ENCODE peak calls at places on chromosomes 11 and 22, in eight cellular contexts. T is endodermal cell, I is mammary epithelial cell, W is IMR-90, A is tibial artery, L is AG09309, M is transverse colon, C is left ventricle myocardium inferior. X is an unnamed sample.

GRCh38 chr11:1077417-1078119 is 2.9 kb downstream of the MUC2 start:
- DNase-seq in T (no peak), I (no peak), W (no peak), A (peak), L (no peak), M (no peak), C (no peak), X (no peak)

GRCh38 chr11:84673753-84674152 is 953.4 kb downstream of the DLG2 start:
- DNase-seq in T (peak), I (no peak), W (no peak), A (no peak), L (no peak), M (no peak), C (no peak), X (peak)

GRCh38 chr11:34609850-34610249 is 11.0 kb upstream of the EHF start:
- DNase-seq in T (no peak), I (peak), W (no peak), A (no peak), L (no peak), M (no peak), C (no peak), X (no peak)

GRCh38 chr22:23402275-23403151 is 177.6 kb downstream of the IGLL1 start:
- DNase-seq in T (peak), I (peak), W (peak), A (peak), L (no peak), M (peak), C (no peak), X (peak)

GRCh38 chr11:76658231-76658630 is 12.3 kb downstream of the LRRC32 start:
- DNase-seq in T (peak), I (no peak), W (no peak), A (peak), L (no peak), M (peak), C (no peak), X (no peak)

GRCh38 chr22:36395061-36395849 is 7.5 kb upstream of the MYH9 start:
- DNase-seq in T (no peak), I (peak), W (no peak), A (no peak), L (no peak), M (peak), C (no peak), X (no peak)

GRCh38 chr22:24068377-24068680 is 57.2 kb downstream of the CABIN1 start:
- DNase-seq in T (peak), I (no peak), W (no peak), A (no peak), L (no peak), M (no peak), C (no peak), X (no peak)

GRCh38 chr11:113401718-113402117 is 14.1 kb downstream of the ANKK1 start:
- DNase-seq in T (no peak), I (peak), W (no peak), A (peak), L (peak), M (peak), C (peak), X (peak)

GRCh38 chr11:30381879-30382278 is 59.0 kb downstream of the ARL14EP start:
- DNase-seq in T (no peak), I (no peak), W (no peak), A (no peak), L (no peak), M (no peak), C (no peak), X (no peak)

GRCh38 chr22:43885786-43886185 is 6.0 kb downstream of the PNPLA5 start:
- DNase-seq in T (no peak), I (no peak), W (no peak), A (no peak), L (no peak), M (no peak), C (no peak), X (no peak)

GRCh38 chr11:66701432-66702240 is 23.9 kb upstream of the RBM4B start:
- DNase-seq in T (no peak), I (no peak), W (no peak), A (no peak), L (no peak), M (no peak), C (no peak), X (no peak)

GRCh38 chr11:94049351-94049750 is 28.2 kb downstream of the HEPHL1 start:
- DNase-seq in T (no peak), I (peak), W (no peak), A (no peak), L (no peak), M (no peak), C (no peak), X (no peak)

GRCh38 chr11:58513747-58514367 is 6.0 kb upstream of the OR5B21 start:
- DNase-seq in T (peak), I (peak), W (peak), A (no peak), L (peak), M (peak), C (no peak), X (peak)

GRCh38 chr11:116725434-116726221 is 47.2 kb downstream of the BUD13 start:
- DNase-seq in T (no peak), I (no peak), W (peak), A (no peak), L (no peak), M (no peak), C (no peak), X (no peak)

GRCh38 chr22:24554316-24555159 is at the start of gene GUCD1:
- DNase-seq in T (peak), I (peak), W (peak), A (peak), L (no peak), M (peak), C (peak), X (no peak)

GRCh38 chr11:46491661-46492331 is 100.2 kb upstream of the CHRM4 start:
- DNase-seq in T (no peak), I (no peak), W (peak), A (no peak), L (no peak), M (no peak), C (no peak), X (no peak)

GRCh38 chr11:62487698-62488551 is 58.7 kb downstream of the AHNAK start:
- DNase-seq in T (no peak), I (no peak), W (no peak), A (no peak), L (no peak), M (no peak), C (no peak), X (no peak)

GRCh38 chr11:130371004-130371590 is 56.4 kb upstream of the ZBTB44 start:
- DNase-seq in T (no peak), I (no peak), W (no peak), A (no peak), L (no peak), M (no peak), C (no peak), X (no peak)

GRCh38 chr22:41366323-41367014 is 15.3 kb upstream of the TEF start:
- DNase-seq in T (no peak), I (no peak), W (no peak), A (no peak), L (no peak), M (no peak), C (no peak), X (no peak)

GRCh38 chr11:83538286-83538685 is 252.1 kb upstream of the CCDC90B start:
- DNase-seq in T (no peak), I (no peak), W (no peak), A (no peak), L (no peak), M (no peak), C (no peak), X (no peak)

GRCh38 chr11:67648140-67648795 is 2.3 kb downstream of the ACY3 start:
- DNase-seq in T (peak), I (no peak), W (no peak), A (no peak), L (no peak), M (peak), C (no peak), X (no peak)

GRCh38 chr11:123235687-123236261 is 40.7 kb upstream of the CLMP start:
- DNase-seq in T (no peak), I (no peak), W (peak), A (no peak), L (peak), M (no peak), C (no peak), X (no peak)

GRCh38 chr11:109527496-109527895 is 105.5 kb downstream of the C11orf87 start:
- DNase-seq in T (no peak), I (no peak), W (peak), A (no peak), L (peak), M (no peak), C (no peak), X (no peak)

GRCh38 chr11:44766112-44766971 is 39.6 kb downstream of the TSPAN18 start:
- DNase-seq in T (peak), I (no peak), W (peak), A (peak), L (peak), M (no peak), C (peak), X (peak)

GRCh38 chr22:38724926-38725571 is 19.3 kb downstream of the GTPBP1 start:
- DNase-seq in T (peak), I (peak), W (peak), A (peak), L (no peak), M (no peak), C (no peak), X (no peak)

GRCh38 chr22:30305519-30305905 is 16.2 kb upstream of the CASTOR1 start:
- DNase-seq in T (no peak), I (no peak), W (no peak), A (peak), L (no peak), M (peak), C (peak), X (no peak)

GRCh38 chr11:70205049-70205725 is 2.1 kb downstream of the FADD start:
- DNase-seq in T (no peak), I (no peak), W (peak), A (no peak), L (no peak), M (no peak), C (no peak), X (peak)
- H3K4me3 ChIP-seq in T (peak), I (no peak), W (no peak), A (no peak), L (no peak), M (no peak), C (peak), X (no peak)

GRCh38 chr11:64343740-64344133 is 3.7 kb downstream of the CCDC88B start:
- DNase-seq in T (peak), I (no peak), W (no peak), A (no peak), L (no peak), M (peak), C (no peak), X (no peak)

GRCh38 chr11:64342869-64343739 is 3.1 kb downstream of the CCDC88B start:
- DNase-seq in T (no peak), I (no peak), W (no peak), A (no peak), L (no peak), M (no peak), C (no peak), X (no peak)

GRCh38 chr11:64340671-64341335 is 799 bp downstream of the CCDC88B start:
- DNase-seq in T (peak), I (no peak), W (no peak), A (peak), L (no peak), M (peak), C (no peak), X (no peak)

GRCh38 chr11:64341429-64341828 is 1.4 kb downstream of the CCDC88B start:
- DNase-seq in T (no peak), I (no peak), W (no peak), A (no peak), L (no peak), M (no peak), C (no peak), X (no peak)

DNA sequence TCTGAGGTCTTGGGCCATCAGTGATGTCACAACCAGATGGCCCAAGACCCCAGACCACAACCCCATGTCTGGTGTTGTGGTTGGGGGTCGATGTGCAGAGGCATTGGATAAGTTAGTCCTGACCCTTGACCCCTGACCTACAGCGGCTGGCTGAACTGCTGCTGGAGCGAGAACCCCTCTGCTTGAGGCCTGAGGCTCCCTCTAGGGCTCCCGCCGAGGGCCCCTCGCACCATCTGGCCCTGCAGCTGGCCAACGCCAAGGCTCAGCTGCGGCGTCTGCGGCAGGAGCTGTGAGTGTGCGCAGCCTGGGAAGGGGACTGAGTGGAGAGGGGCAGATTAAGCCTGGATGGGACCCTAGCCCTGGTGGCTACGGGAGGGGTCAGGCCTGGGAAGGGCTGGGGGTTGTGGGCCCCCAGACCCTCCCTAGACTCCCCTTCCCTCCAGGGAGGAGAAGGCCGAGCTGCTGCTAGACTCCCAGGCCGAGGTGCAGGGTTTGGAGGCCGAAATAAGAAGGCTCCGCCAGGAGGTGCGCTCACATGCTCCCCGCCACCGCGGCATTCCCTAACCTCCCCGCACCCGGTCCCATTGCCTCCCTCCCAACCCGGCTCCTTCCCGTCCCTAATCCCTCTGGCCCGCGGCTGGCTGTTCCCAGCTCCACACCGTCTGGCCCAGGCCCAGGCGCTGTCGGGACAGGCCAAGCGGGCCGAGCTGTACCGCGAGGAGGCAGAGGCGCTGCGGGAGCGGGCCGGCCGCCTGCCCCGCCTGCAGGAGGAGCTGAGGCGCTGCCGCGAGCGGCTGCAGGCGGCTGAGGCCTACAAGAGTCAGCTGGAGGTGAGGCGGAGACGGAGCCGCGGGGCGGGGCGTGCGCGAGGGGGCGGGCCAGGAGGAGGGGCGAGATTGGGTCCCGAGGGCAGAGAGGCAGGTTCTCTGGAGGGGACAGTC is 2.1 kb downstream of the CCDC88B start:
- DNase-seq in T (peak), I (peak), W (peak), A (peak), L (no peak), M (peak), C (peak), X (peak)
- TF ChIP-seq CTCF in T (peak), I (peak), W (peak), A (peak), L (no peak), M (peak), C (peak), X (no peak)

GRCh38 chr11:9313648-9314290 is 624 bp downstream of the TMEM41B start:
- DNase-seq in T (no peak), I (peak), W (peak), A (no peak), L (no peak), M (peak), C (no peak), X (no peak)
- H3K4me3 ChIP-seq in T (peak), I (peak), W (peak), A (peak), L (peak), M (peak), C (peak), X (peak)

DNA sequence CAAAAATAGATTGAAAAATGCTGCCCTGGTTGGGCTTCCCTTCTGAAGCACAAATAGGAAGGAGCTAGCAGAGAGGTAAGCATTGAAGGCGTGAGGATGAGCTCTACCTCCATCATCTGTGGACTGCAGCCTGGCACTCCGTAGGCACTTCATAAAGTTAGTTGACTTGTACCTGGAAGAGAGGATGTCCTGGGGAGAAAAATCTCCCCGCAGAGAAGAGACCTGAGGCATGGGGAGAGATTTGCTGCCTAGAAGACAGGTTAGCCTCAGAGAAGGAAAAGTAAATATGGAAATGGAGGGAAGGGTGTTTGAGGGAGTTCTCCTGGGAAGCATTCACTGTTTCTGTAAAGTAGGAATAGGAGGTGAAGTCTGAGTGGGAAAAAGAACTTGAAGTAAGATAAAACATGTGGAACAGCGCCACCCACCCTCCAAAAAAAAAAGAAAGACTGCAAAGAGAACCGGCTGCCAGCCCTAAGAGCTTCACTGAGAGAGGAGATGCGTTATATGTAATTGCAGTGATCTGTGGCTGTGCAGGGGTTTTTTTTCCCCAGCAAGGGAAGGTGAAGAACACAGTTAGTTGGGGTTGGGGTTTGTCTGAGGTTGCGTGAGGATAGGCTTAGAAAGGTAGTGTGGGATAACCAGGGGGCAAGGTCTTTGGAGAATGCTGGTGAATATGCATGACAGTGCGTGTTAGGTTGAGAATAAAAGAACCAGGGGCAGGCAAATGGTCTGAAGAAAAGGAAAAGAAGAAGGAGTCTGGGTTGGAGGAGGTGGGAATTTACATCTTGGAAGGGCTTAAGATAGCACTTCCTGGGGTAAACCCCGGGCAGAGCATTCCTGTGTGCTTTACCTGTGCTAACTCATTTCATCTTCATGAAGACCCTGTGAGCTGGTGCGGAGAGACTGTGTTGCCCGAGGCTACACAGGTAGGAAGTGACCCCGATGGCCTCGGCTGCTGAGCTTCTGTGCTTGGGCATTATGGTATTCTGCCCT is 16.0 kb downstream of the TNRC6B start:
- DNase-seq in T (peak), I (no peak), W (peak), A (no peak), L (no peak), M (no peak), C (no peak), X (no peak)
- TF ChIP-seq CTCF in T (peak), I (peak), W (peak), A (no peak), L (peak), M (peak), C (peak), X (peak)

DNA sequence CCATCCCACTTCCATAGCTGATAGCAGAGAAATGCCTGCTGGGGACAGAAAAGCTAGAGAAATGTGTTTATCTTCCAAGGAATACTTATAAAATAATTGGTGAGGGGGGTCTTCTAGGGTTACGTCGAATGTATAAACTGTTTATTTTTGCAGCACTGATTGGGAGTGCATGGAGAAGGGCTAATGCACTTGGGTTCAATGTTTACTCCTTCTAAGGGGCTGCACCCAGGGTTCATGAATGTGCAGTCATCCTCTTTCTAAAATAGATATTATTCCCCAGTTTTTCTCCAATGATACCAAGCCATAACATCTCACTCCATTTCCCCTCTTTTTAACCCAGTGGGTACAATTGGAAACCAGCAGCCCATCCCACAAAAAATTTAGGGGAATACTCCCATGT is 336.9 kb downstream of the ETS1 start:
- DNase-seq in T (no peak), I (no peak), W (no peak), A (no peak), L (no peak), M (no peak), C (no peak), X (no peak)
- H3K4me3 ChIP-seq in T (no peak), I (no peak), W (no peak), A (no peak), L (no peak), M (no peak), C (no peak), X (no peak)